ENCODE peak calls at places on chromosomes 2 and 18, in ten cellular contexts. One of them, this sample, is unnamed. For H3K9me3, the result is how much of the 10 kb centered on the place peaks cover.

GRCh38 chr2:163210430-163210918 is 371.9 kb upstream of the KCNH7 start:
- DNase-seq in K562: no peak
- DNase-seq in mammary epithelial cell: peak
- DNase-seq in CD4-positive, alpha-beta T cell: no peak
- DNase-seq in heart left ventricle: no peak
- DNase-seq in CD8-positive, alpha-beta memory T cell: no peak
- DNase-seq in WERI-Rb-1: no peak
- DNase-seq in cardiac muscle cell: no peak
- DNase-seq in left lung: no peak
- DNase-seq in HAP-1: no peak
- DNase-seq in this sample: no peak

GRCh38 chr18:24727685-24728084 is 267.2 kb downstream of the HRH4 start:
- DNase-seq in K562: no peak
- DNase-seq in mammary epithelial cell: no peak
- DNase-seq in CD4-positive, alpha-beta T cell: no peak
- DNase-seq in heart left ventricle: no peak
- DNase-seq in CD8-positive, alpha-beta memory T cell: no peak
- DNase-seq in WERI-Rb-1: peak
- DNase-seq in cardiac muscle cell: no peak
- DNase-seq in left lung: no peak
- DNase-seq in HAP-1: no peak
- DNase-seq in this sample: no peak

GRCh38 chr2:232628466-232629200 is 4.8 kb upstream of the EFHD1 start:
- DNase-seq in K562: no peak
- DNase-seq in mammary epithelial cell: no peak
- DNase-seq in CD4-positive, alpha-beta T cell: no peak
- DNase-seq in heart left ventricle: peak
- DNase-seq in CD8-positive, alpha-beta memory T cell: no peak
- DNase-seq in WERI-Rb-1: no peak
- DNase-seq in cardiac muscle cell: no peak
- DNase-seq in left lung: peak
- DNase-seq in HAP-1: no peak
- DNase-seq in this sample: peak

GRCh38 chr2:27408601-27409320 is 630 bp downstream of the PPM1G start:
- DNase-seq in K562: peak
- DNase-seq in mammary epithelial cell: peak
- DNase-seq in CD4-positive, alpha-beta T cell: no peak
- DNase-seq in heart left ventricle: peak
- DNase-seq in CD8-positive, alpha-beta memory T cell: no peak
- DNase-seq in WERI-Rb-1: no peak
- DNase-seq in cardiac muscle cell: no peak
- DNase-seq in left lung: no peak
- DNase-seq in HAP-1: peak
- DNase-seq in this sample: no peak

GRCh38 chr18:46842583-46842982 is 74.7 kb downstream of the PIAS2 start:
- DNase-seq in K562: no peak
- DNase-seq in mammary epithelial cell: no peak
- DNase-seq in CD4-positive, alpha-beta T cell: no peak
- DNase-seq in heart left ventricle: no peak
- DNase-seq in CD8-positive, alpha-beta memory T cell: no peak
- DNase-seq in WERI-Rb-1: no peak
- DNase-seq in cardiac muscle cell: no peak
- DNase-seq in left lung: no peak
- DNase-seq in HAP-1: no peak
- DNase-seq in this sample: no peak

GRCh38 chr2:32697156-32697555 is 69.3 kb downstream of the TTC27 start:
- DNase-seq in K562: no peak
- DNase-seq in mammary epithelial cell: peak
- DNase-seq in CD4-positive, alpha-beta T cell: no peak
- DNase-seq in heart left ventricle: no peak
- DNase-seq in CD8-positive, alpha-beta memory T cell: no peak
- DNase-seq in WERI-Rb-1: no peak
- DNase-seq in cardiac muscle cell: no peak
- DNase-seq in left lung: no peak
- DNase-seq in HAP-1: no peak
- DNase-seq in this sample: no peak

GRCh38 chr18:50742947-50743346 is 76.9 kb downstream of the MRO start:
- DNase-seq in K562: no peak
- DNase-seq in mammary epithelial cell: no peak
- DNase-seq in CD4-positive, alpha-beta T cell: no peak
- DNase-seq in heart left ventricle: no peak
- DNase-seq in CD8-positive, alpha-beta memory T cell: no peak
- DNase-seq in WERI-Rb-1: no peak
- DNase-seq in cardiac muscle cell: no peak
- DNase-seq in left lung: no peak
- DNase-seq in HAP-1: no peak
- DNase-seq in this sample: no peak

GRCh38 chr2:71796174-71796592 is 342.8 kb downstream of the DYSF start:
- DNase-seq in K562: no peak
- DNase-seq in mammary epithelial cell: no peak
- DNase-seq in CD4-positive, alpha-beta T cell: no peak
- DNase-seq in heart left ventricle: no peak
- DNase-seq in CD8-positive, alpha-beta memory T cell: no peak
- DNase-seq in WERI-Rb-1: no peak
- DNase-seq in cardiac muscle cell: peak
- DNase-seq in left lung: no peak
- DNase-seq in HAP-1: no peak
- DNase-seq in this sample: no peak

GRCh38 chr2:232901711-232902578 is 31.9 kb downstream of the SNORC start:
- DNase-seq in K562: peak
- DNase-seq in mammary epithelial cell: peak
- DNase-seq in CD4-positive, alpha-beta T cell: no peak
- DNase-seq in heart left ventricle: no peak
- DNase-seq in CD8-positive, alpha-beta memory T cell: no peak
- DNase-seq in WERI-Rb-1: no peak
- DNase-seq in cardiac muscle cell: no peak
- DNase-seq in left lung: peak
- DNase-seq in HAP-1: no peak
- DNase-seq in this sample: no peak

GRCh38 chr2:127421116-127421800 is 3.0 kb downstream of the PROC start:
- DNase-seq in K562: no peak
- DNase-seq in mammary epithelial cell: no peak
- DNase-seq in CD4-positive, alpha-beta T cell: no peak
- DNase-seq in heart left ventricle: no peak
- DNase-seq in CD8-positive, alpha-beta memory T cell: no peak
- DNase-seq in WERI-Rb-1: no peak
- DNase-seq in cardiac muscle cell: no peak
- DNase-seq in left lung: no peak
- DNase-seq in HAP-1: no peak
- DNase-seq in this sample: no peak

GRCh38 chr2:161237397-161238263 is 70.6 kb upstream of the PSMD14 start:
- DNase-seq in K562: no peak
- DNase-seq in mammary epithelial cell: peak
- DNase-seq in CD4-positive, alpha-beta T cell: no peak
- DNase-seq in heart left ventricle: peak
- DNase-seq in CD8-positive, alpha-beta memory T cell: peak
- DNase-seq in WERI-Rb-1: peak
- DNase-seq in cardiac muscle cell: peak
- DNase-seq in left lung: peak
- DNase-seq in HAP-1: no peak
- DNase-seq in this sample: peak

GRCh38 chr2:25972049-25972823 is 10.1 kb downstream of the KIF3C start:
- DNase-seq in K562: no peak
- DNase-seq in mammary epithelial cell: peak
- DNase-seq in CD4-positive, alpha-beta T cell: no peak
- DNase-seq in heart left ventricle: no peak
- DNase-seq in CD8-positive, alpha-beta memory T cell: no peak
- DNase-seq in WERI-Rb-1: no peak
- DNase-seq in cardiac muscle cell: no peak
- DNase-seq in left lung: no peak
- DNase-seq in HAP-1: no peak
- DNase-seq in this sample: no peak

GRCh38 chr2:168974370-168974769 is 56.8 kb downstream of the ABCB11 start:
- DNase-seq in K562: no peak
- DNase-seq in mammary epithelial cell: no peak
- DNase-seq in CD4-positive, alpha-beta T cell: no peak
- DNase-seq in heart left ventricle: no peak
- DNase-seq in CD8-positive, alpha-beta memory T cell: no peak
- DNase-seq in WERI-Rb-1: no peak
- DNase-seq in cardiac muscle cell: no peak
- DNase-seq in left lung: no peak
- DNase-seq in HAP-1: no peak
- DNase-seq in this sample: no peak

GRCh38 chr2:132009874-132010521 is 151.8 kb downstream of the ANKRD30BL start:
- DNase-seq in K562: no peak
- DNase-seq in mammary epithelial cell: peak
- DNase-seq in CD4-positive, alpha-beta T cell: no peak
- DNase-seq in heart left ventricle: no peak
- DNase-seq in CD8-positive, alpha-beta memory T cell: no peak
- DNase-seq in WERI-Rb-1: peak
- DNase-seq in cardiac muscle cell: peak
- DNase-seq in left lung: peak
- DNase-seq in HAP-1: no peak
- DNase-seq in this sample: no peak

GRCh38 chr2:241412144-241412543 is 56.1 kb downstream of the FARP2 start:
- DNase-seq in K562: peak
- DNase-seq in mammary epithelial cell: no peak
- DNase-seq in CD4-positive, alpha-beta T cell: no peak
- DNase-seq in heart left ventricle: no peak
- DNase-seq in CD8-positive, alpha-beta memory T cell: no peak
- DNase-seq in WERI-Rb-1: no peak
- DNase-seq in cardiac muscle cell: no peak
- DNase-seq in left lung: no peak
- DNase-seq in HAP-1: no peak
- DNase-seq in this sample: no peak

GRCh38 chr18:43664487-43665008 is 387.3 kb upstream of the SYT4 start:
- DNase-seq in K562: no peak
- DNase-seq in mammary epithelial cell: no peak
- DNase-seq in CD4-positive, alpha-beta T cell: no peak
- DNase-seq in heart left ventricle: no peak
- DNase-seq in CD8-positive, alpha-beta memory T cell: no peak
- DNase-seq in WERI-Rb-1: no peak
- DNase-seq in cardiac muscle cell: no peak
- DNase-seq in left lung: no peak
- DNase-seq in HAP-1: no peak
- DNase-seq in this sample: no peak
- H3K9me3 ChIP-seq in K562: under half
- H3K9me3 ChIP-seq in mammary epithelial cell: under half
- H3K9me3 ChIP-seq in CD4-positive, alpha-beta T cell: under half
- H3K9me3 ChIP-seq in heart left ventricle: under half
- H3K9me3 ChIP-seq in CD8-positive, alpha-beta memory T cell: under half
- H3K9me3 ChIP-seq in WERI-Rb-1: under half
- H3K9me3 ChIP-seq in cardiac muscle cell: under half
- H3K9me3 ChIP-seq in left lung: under half
- H3K9me3 ChIP-seq in HAP-1: under half
- H3K9me3 ChIP-seq in this sample: under half

DNA sequence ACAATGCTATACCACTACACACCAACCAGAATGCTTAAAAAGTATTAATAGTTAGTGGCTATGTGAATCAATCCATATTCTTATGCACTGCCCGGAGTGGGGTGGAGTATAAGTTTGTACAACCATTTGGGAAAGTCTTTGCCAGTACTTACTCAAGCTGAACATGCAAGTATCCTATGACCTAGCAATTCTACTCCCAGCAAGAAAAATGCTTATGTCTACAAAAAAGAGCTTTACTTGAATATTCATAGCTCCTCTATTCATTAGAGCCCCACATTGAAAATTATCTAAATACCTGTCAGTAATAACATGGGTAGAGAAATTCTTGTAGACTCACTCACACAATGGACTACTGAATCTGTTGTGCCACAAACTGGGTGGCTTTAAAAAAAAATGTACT is 21.4 kb upstream of the CNOT11 start:
- DNase-seq in K562: no peak
- DNase-seq in mammary epithelial cell: no peak
- DNase-seq in CD4-positive, alpha-beta T cell: no peak
- DNase-seq in heart left ventricle: no peak
- DNase-seq in CD8-positive, alpha-beta memory T cell: no peak
- DNase-seq in WERI-Rb-1: no peak
- DNase-seq in cardiac muscle cell: no peak
- DNase-seq in left lung: no peak
- DNase-seq in HAP-1: no peak
- DNase-seq in this sample: no peak
- H3K9me3 ChIP-seq in K562: under half
- H3K9me3 ChIP-seq in mammary epithelial cell: under half
- H3K9me3 ChIP-seq in CD4-positive, alpha-beta T cell: under half
- H3K9me3 ChIP-seq in heart left ventricle: under half
- H3K9me3 ChIP-seq in CD8-positive, alpha-beta memory T cell: under half
- H3K9me3 ChIP-seq in WERI-Rb-1: under half
- H3K9me3 ChIP-seq in cardiac muscle cell: under half
- H3K9me3 ChIP-seq in left lung: under half
- H3K9me3 ChIP-seq in HAP-1: under half
- H3K9me3 ChIP-seq in this sample: under half

GRCh38 chr18:71503222-71503621 is 1040.9 kb downstream of the CBLN2 start:
- DNase-seq in K562: no peak
- DNase-seq in mammary epithelial cell: no peak
- DNase-seq in CD4-positive, alpha-beta T cell: no peak
- DNase-seq in heart left ventricle: no peak
- DNase-seq in CD8-positive, alpha-beta memory T cell: no peak
- DNase-seq in WERI-Rb-1: no peak
- DNase-seq in cardiac muscle cell: no peak
- DNase-seq in left lung: no peak
- DNase-seq in HAP-1: no peak
- DNase-seq in this sample: no peak
- H3K9me3 ChIP-seq in K562: under half
- H3K9me3 ChIP-seq in mammary epithelial cell: under half
- H3K9me3 ChIP-seq in CD4-positive, alpha-beta T cell: under half
- H3K9me3 ChIP-seq in heart left ventricle: under half
- H3K9me3 ChIP-seq in CD8-positive, alpha-beta memory T cell: under half
- H3K9me3 ChIP-seq in WERI-Rb-1: under half
- H3K9me3 ChIP-seq in cardiac muscle cell: under half
- H3K9me3 ChIP-seq in left lung: under half
- H3K9me3 ChIP-seq in HAP-1: under half
- H3K9me3 ChIP-seq in this sample: under half

DNA sequence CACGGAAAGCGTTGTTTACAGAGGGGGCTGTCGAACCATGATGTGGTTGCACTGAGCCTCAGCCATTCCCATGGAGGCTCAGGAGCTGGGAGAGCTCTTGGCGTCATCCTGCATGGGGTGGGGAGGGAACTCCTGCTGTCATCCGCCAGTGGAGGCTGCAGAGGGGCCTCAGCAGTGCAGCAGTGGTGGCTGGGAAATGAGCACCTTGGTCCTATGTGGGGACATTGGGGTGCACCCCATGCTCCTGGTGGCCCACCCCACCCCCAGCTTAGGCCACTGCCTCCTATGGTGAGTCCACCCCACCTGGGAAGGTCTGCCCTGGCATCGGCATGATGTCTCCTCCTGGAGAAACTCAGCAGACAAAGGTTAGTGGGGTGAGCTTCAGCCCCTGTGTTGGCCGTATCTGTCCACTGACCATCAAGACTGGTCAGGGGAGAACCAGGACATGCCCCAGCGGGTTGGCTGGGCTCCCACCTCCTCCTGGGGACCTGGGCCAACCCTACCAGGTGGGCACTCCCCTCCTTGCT is 67.7 kb upstream of the HDAC4 start:
- DNase-seq in K562: no peak
- DNase-seq in mammary epithelial cell: no peak
- DNase-seq in CD4-positive, alpha-beta T cell: no peak
- DNase-seq in heart left ventricle: no peak
- DNase-seq in CD8-positive, alpha-beta memory T cell: no peak
- DNase-seq in WERI-Rb-1: no peak
- DNase-seq in cardiac muscle cell: no peak
- DNase-seq in left lung: no peak
- DNase-seq in HAP-1: no peak
- DNase-seq in this sample: no peak
- H3K9me3 ChIP-seq in K562: under half
- H3K9me3 ChIP-seq in mammary epithelial cell: under half
- H3K9me3 ChIP-seq in CD4-positive, alpha-beta T cell: under half
- H3K9me3 ChIP-seq in heart left ventricle: under half
- H3K9me3 ChIP-seq in CD8-positive, alpha-beta memory T cell: under half
- H3K9me3 ChIP-seq in WERI-Rb-1: under half
- H3K9me3 ChIP-seq in cardiac muscle cell: under half
- H3K9me3 ChIP-seq in left lung: under half
- H3K9me3 ChIP-seq in HAP-1: under half
- H3K9me3 ChIP-seq in this sample: under half